ENCODE peak calls at places on chromosomes 4 and X, in eight cellular contexts. C is dorsolateral prefrontal cortex; S is AG04450; O is colonic mucosa; F is CD4-positive, alpha-beta T cell; I is hepatocyte; V is LNCaP clone FGC; A is CD8-positive, alpha-beta T cell. X is an unnamed sample.

GRCh38 chr4:119726505-119726904 is 97.9 kb upstream of the PDE5A start:
- DNase-seq in C (no peak), S (no peak), O (no peak), F (no peak), I (no peak), V (no peak), A (no peak), X (no peak)

GRCh38 chrX:13094374-13094773 is 50.0 kb upstream of the FAM9C start:
- DNase-seq in C (no peak), S (no peak), O (no peak), F (no peak), I (no peak), V (no peak), A (no peak), X (no peak)

GRCh38 chr4:80140237-80140636 is 57.1 kb upstream of the PRDM8 start:
- DNase-seq in C (no peak), S (no peak), O (no peak), F (no peak), I (no peak), V (no peak), A (no peak), X (no peak)

GRCh38 chr4:184345573-184345922 is 127.9 kb upstream of the ENPP6 start:
- DNase-seq in C (no peak), S (no peak), O (peak; percentile 32), F (no peak), I (no peak), V (no peak), A (no peak), X (no peak)

GRCh38 chrX:118694628-118695027 is 32.8 kb upstream of the IL13RA1 start:
- DNase-seq in C (no peak), S (no peak), O (no peak), F (no peak), I (no peak), V (no peak), A (no peak), X (no peak)

GRCh38 chr4:169338246-169338645 is 67.5 kb upstream of the SH3RF1 start:
- DNase-seq in C (no peak), S (no peak), O (no peak), F (no peak), I (no peak), V (no peak), A (no peak), X (no peak)

GRCh38 chr4:118281611-118282442 is 71.0 kb downstream of the PRSS12 start:
- DNase-seq in C (no peak), S (no peak), O (no peak), F (no peak), I (peak; percentile 18), V (no peak), A (no peak), X (no peak)

GRCh38 chr4:126916626-126917140 is 716.1 kb upstream of the INTU start:
- DNase-seq in C (no peak), S (peak; percentile 73), O (no peak), F (no peak), I (peak; percentile 17), V (no peak), A (no peak), X (no peak)

GRCh38 chrX:110734894-110735541 is 60.6 kb downstream of the CHRDL1 start:
- DNase-seq in C (no peak), S (no peak), O (no peak), F (no peak), I (no peak), V (no peak), A (no peak), X (no peak)

GRCh38 chr4:172515266-172515879 is 653.2 kb upstream of the GALNT7 start:
- DNase-seq in C (no peak), S (peak; percentile 8), O (no peak), F (no peak), I (peak; percentile 1), V (no peak), A (no peak), X (no peak)

GRCh38 chr4:158458271-158458895 is 63.3 kb upstream of the RXFP1 start:
- DNase-seq in C (no peak), S (no peak), O (no peak), F (no peak), I (no peak), V (no peak), A (no peak), X (no peak)

GRCh38 chr4:40846556-40846955 is 96.8 kb downstream of the NSUN7 start:
- DNase-seq in C (no peak), S (no peak), O (no peak), F (no peak), I (no peak), V (no peak), A (no peak), X (no peak)

GRCh38 chr4:65370709-65371108 is 299.6 kb downstream of the EPHA5 start:
- DNase-seq in C (no peak), S (no peak), O (no peak), F (no peak), I (no peak), V (no peak), A (no peak), X (no peak)

GRCh38 chr4:772118-772517 is 53.8 kb downstream of the CPLX1 start:
- DNase-seq in C (no peak), S (no peak), O (no peak), F (no peak), I (no peak), V (no peak), A (no peak), X (no peak)

GRCh38 chr4:52657630-52658501 is 1.2 kb downstream of the USP46 start:
- DNase-seq in C (no peak), S (peak; percentile 42), O (peak; percentile 23), F (no peak), I (peak; percentile 77), V (no peak), A (no peak), X (no peak)

GRCh38 chr4:82852751-82853053 is 38.3 kb downstream of the SEC31A start:
- DNase-seq in C (no peak), S (no peak), O (no peak), F (no peak), I (no peak), V (no peak), A (no peak), X (no peak)

GRCh38 chr4:56755901-56756300 is 65.6 kb downstream of the SPINK2 start:
- DNase-seq in C (no peak), S (no peak), O (no peak), F (no peak), I (no peak), V (no peak), A (no peak), X (no peak)

GRCh38 chr4:160481696-160482330 is 1378.9 kb downstream of the RAPGEF2 start:
- DNase-seq in C (no peak), S (no peak), O (no peak), F (no peak), I (no peak), V (no peak), A (no peak), X (no peak)

GRCh38 chr4:139738846-139739613 is 73.4 kb downstream of the MGST2 start:
- DNase-seq in C (no peak), S (no peak), O (no peak), F (no peak), I (no peak), V (no peak), A (no peak), X (no peak)

GRCh38 chr4:139744232-139744631 is 78.6 kb downstream of the MGST2 start:
- DNase-seq in C (no peak), S (no peak), O (no peak), F (no peak), I (no peak), V (peak; percentile 65), A (no peak), X (no peak)

GRCh38 chr4:139743027-139743426 is 77.4 kb downstream of the MGST2 start:
- DNase-seq in C (no peak), S (no peak), O (no peak), F (no peak), I (no peak), V (no peak), A (no peak), X (no peak)

GRCh38 chr4:139740121-139740520 is 74.5 kb downstream of the MGST2 start:
- DNase-seq in C (no peak), S (no peak), O (no peak), F (no peak), I (no peak), V (peak; percentile 28), A (no peak), X (no peak)

GRCh38 chr4:139740531-139741041 is 75.0 kb downstream of the MGST2 start:
- DNase-seq in C (peak; percentile 72), S (peak; percentile 78), O (peak; percentile 42), F (no peak), I (peak; percentile 83), V (peak; percentile 97), A (no peak), X (no peak)
- TF ChIP-seq CTCF in C (peak; percentile 22), S (peak; percentile 50), O (no peak), F (no peak), I (peak; percentile 32), V (peak; percentile 43), A (no peak), X (no peak)

GRCh38 chrX:103918050-103918449 is 44.4 kb upstream of the TMSB15B start:
- DNase-seq in C (peak; percentile 36), S (no peak), O (peak; percentile 59), F (peak; percentile 9), I (peak; percentile 71), V (no peak), A (peak; percentile 61), X (peak; percentile 44)

GRCh38 chrX:103913356-103914020 is 48.9 kb upstream of the TMSB15B start:
- DNase-seq in C (no peak), S (no peak), O (no peak), F (no peak), I (no peak), V (no peak), A (no peak), X (no peak)

GRCh38 chrX:103918584-103919335 is 43.7 kb upstream of the TMSB15B start:
- DNase-seq in C (peak; percentile 50), S (no peak), O (peak; percentile 68), F (peak; percentile 18), I (peak; percentile 66), V (no peak), A (peak; percentile 64), X (peak; percentile 20)

GRCh38 chrX:103919336-103919682 is 43.1 kb upstream of the TMSB15B start:
- DNase-seq in C (no peak), S (no peak), O (peak; percentile 41), F (peak; percentile 7), I (peak; percentile 34), V (no peak), A (no peak), X (no peak)
- TF ChIP-seq CTCF in C (no peak), S (peak; percentile 49), O (no peak), F (peak; percentile 61), I (no peak), V (no peak), A (no peak), X (peak; percentile 35)

GRCh38 chr4:23366207-23366906 is 523.5 kb downstream of the PPARGC1A start:
- DNase-seq in C (no peak), S (no peak), O (no peak), F (no peak), I (no peak), V (no peak), A (no peak), X (no peak)
- TF ChIP-seq CTCF in C (no peak), S (no peak), O (no peak), F (no peak), I (no peak), V (no peak), A (no peak), X (no peak)

DNA sequence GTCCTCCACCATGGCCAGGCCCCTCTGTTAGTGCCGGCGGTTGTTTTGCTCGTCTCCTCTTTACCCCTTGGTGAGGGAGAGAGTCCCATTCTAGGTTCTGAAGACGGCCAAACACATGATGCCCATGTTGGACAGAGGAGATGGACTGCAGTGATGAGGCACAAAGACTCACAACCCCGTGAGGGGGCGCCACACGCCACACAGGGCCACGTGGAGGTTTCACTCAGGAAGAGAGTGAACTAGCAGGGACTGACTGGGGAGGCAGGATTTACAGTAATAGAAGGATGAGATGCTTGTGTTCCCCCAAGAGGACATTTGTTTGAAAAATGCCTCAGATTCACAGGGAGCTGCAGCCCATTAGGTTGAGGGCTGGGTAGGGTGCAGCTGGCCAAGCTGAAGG is 655.3 kb upstream of the FRG1 start:
- DNase-seq in C (no peak), S (no peak), O (no peak), F (no peak), I (no peak), V (no peak), A (no peak), X (no peak)
- TF ChIP-seq CTCF in C (no peak), S (no peak), O (no peak), F (no peak), I (no peak), V (no peak), A (no peak), X (no peak)